ENCODE peak calls at places on chromosome 17, in eight cellular contexts. I is lower leg skin; K is astrocyte of the spinal cord; E is CD4-positive, alpha-beta T cell; L is GM10248; Z is bronchial epithelial cell; G is neural crest cell; A is breast epithelium. P is an unnamed sample.

GRCh38 chr17:78977992-78978973 is 1.4 kb downstream of the LGALS3BP start:
- DNase-seq in I (no peak), K (no peak), E (no peak), L (no peak), Z (no peak), G (no peak), A (no peak), P (no peak)

GRCh38 chr17:47179141-47179540 is 10.0 kb downstream of the CDC27 start:
- DNase-seq in I (no peak), K (no peak), E (no peak), L (no peak), Z (no peak), G (no peak), A (no peak), P (no peak)

GRCh38 chr17:38449364-38449763 is 21.1 kb downstream of the ARHGAP23 start:
- DNase-seq in I (peak), K (no peak), E (no peak), L (no peak), Z (peak), G (no peak), A (no peak), P (no peak)

GRCh38 chr17:6700948-6701307 is 12.2 kb downstream of the SLC13A5 start:
- DNase-seq in I (no peak), K (no peak), E (no peak), L (no peak), Z (no peak), G (no peak), A (no peak), P (no peak)

GRCh38 chr17:17414316-17414937 is 62.4 kb upstream of the MED9 start:
- DNase-seq in I (peak), K (peak), E (no peak), L (no peak), Z (no peak), G (no peak), A (no peak), P (no peak)

GRCh38 chr17:57612202-57613071 is 132.7 kb downstream of the CCDC182 start:
- DNase-seq in I (no peak), K (no peak), E (no peak), L (no peak), Z (no peak), G (no peak), A (peak), P (no peak)

GRCh38 chr17:32660496-32660895 is 173.7 kb downstream of the CDK5R1 start:
- DNase-seq in I (no peak), K (no peak), E (no peak), L (no peak), Z (no peak), G (no peak), A (no peak), P (no peak)

GRCh38 chr17:3558603-3559269 is 1.1 kb upstream of the TRPV3 start:
- DNase-seq in I (peak), K (peak), E (peak), L (peak), Z (peak), G (no peak), A (no peak), P (peak)

GRCh38 chr17:46782250-46782953 is 36.1 kb downstream of the WNT3 start:
- DNase-seq in I (no peak), K (peak), E (no peak), L (peak), Z (peak), G (no peak), A (no peak), P (peak)

GRCh38 chr17:77096570-77097214 is 44.1 kb upstream of the SEC14L1 start:
- DNase-seq in I (no peak), K (peak), E (no peak), L (no peak), Z (peak), G (no peak), A (no peak), P (peak)

GRCh38 chr17:29154516-29155234 is 25.5 kb downstream of the MYO18A start:
- DNase-seq in I (no peak), K (no peak), E (no peak), L (no peak), Z (no peak), G (no peak), A (peak), P (no peak)

GRCh38 chr17:68771867-68772515 is 170.8 kb upstream of the FAM20A start:
- DNase-seq in I (no peak), K (peak), E (no peak), L (peak), Z (peak), G (no peak), A (no peak), P (peak)

GRCh38 chr17:78879679-78880186 is 23.3 kb downstream of the CEP295NL start:
- DNase-seq in I (peak), K (peak), E (no peak), L (no peak), Z (no peak), G (no peak), A (peak), P (no peak)

GRCh38 chr17:7229504-7229903 is 4.8 kb downstream of the DVL2 start:
- DNase-seq in I (no peak), K (no peak), E (no peak), L (no peak), Z (no peak), G (no peak), A (no peak), P (no peak)

GRCh38 chr17:78428025-78428575 is 49.7 kb downstream of the PGS1 start:
- DNase-seq in I (no peak), K (no peak), E (no peak), L (no peak), Z (no peak), G (no peak), A (no peak), P (no peak)

GRCh38 chr17:1294157-1294717 is 14.8 kb downstream of the TRARG1 start:
- DNase-seq in I (no peak), K (no peak), E (peak), L (no peak), Z (no peak), G (no peak), A (no peak), P (no peak)

GRCh38 chr17:79048826-79049755 is 25.1 kb downstream of the C1QTNF1 start:
- DNase-seq in I (no peak), K (no peak), E (no peak), L (peak), Z (no peak), G (no peak), A (no peak), P (peak)

GRCh38 chr17:17663160-17664072 is 17.8 kb upstream of the RAI1 start:
- DNase-seq in I (no peak), K (peak), E (peak), L (peak), Z (peak), G (peak), A (no peak), P (peak)

GRCh38 chr17:40605301-40605700 is 40.0 kb upstream of the CCR7 start:
- DNase-seq in I (no peak), K (no peak), E (peak), L (no peak), Z (no peak), G (no peak), A (no peak), P (no peak)

GRCh38 chr17:20703781-20704180 is 124.3 kb downstream of the CDRT15L2 start:
- DNase-seq in I (no peak), K (no peak), E (no peak), L (no peak), Z (no peak), G (no peak), A (no peak), P (no peak)

GRCh38 chr17:34499576-34499975 is 79.8 kb upstream of the TMEM132E start:
- DNase-seq in I (no peak), K (peak), E (no peak), L (no peak), Z (peak), G (no peak), A (no peak), P (peak)

GRCh38 chr17:13332207-13332606 is 269.5 kb downstream of the HS3ST3A1 start:
- DNase-seq in I (no peak), K (no peak), E (no peak), L (no peak), Z (no peak), G (no peak), A (no peak), P (no peak)

GRCh38 chr17:76407509-76407908 is 23.1 kb downstream of the SPHK1 start:
- DNase-seq in I (no peak), K (no peak), E (no peak), L (no peak), Z (no peak), G (no peak), A (no peak), P (no peak)

GRCh38 chr17:27295945-27296344 is 2.0 kb downstream of the WSB1 start:
- DNase-seq in I (no peak), K (no peak), E (no peak), L (no peak), Z (no peak), G (no peak), A (no peak), P (no peak)

GRCh38 chr17:17109896-17110295 is 67.6 kb downstream of the MPRIP start:
- DNase-seq in I (peak), K (no peak), E (peak), L (no peak), Z (peak), G (no peak), A (no peak), P (no peak)

GRCh38 chr17:71959129-71959528 is 161.7 kb upstream of the SOX9 start:
- DNase-seq in I (no peak), K (peak), E (no peak), L (no peak), Z (peak), G (no peak), A (no peak), P (no peak)
- TF ChIP-seq CTCF in I (no peak), K (peak), E (no peak), L (no peak), Z (peak), G (peak), A (no peak), P (peak)

GRCh38 chr17:74843352-74843627 is 16.4 kb downstream of the GRIN2C start:
- DNase-seq in I (no peak), K (no peak), E (no peak), L (no peak), Z (no peak), G (no peak), A (no peak), P (no peak)
- TF ChIP-seq CTCF in I (no peak), K (no peak), E (no peak), L (no peak), Z (no peak), G (no peak), A (no peak), P (no peak)

DNA sequence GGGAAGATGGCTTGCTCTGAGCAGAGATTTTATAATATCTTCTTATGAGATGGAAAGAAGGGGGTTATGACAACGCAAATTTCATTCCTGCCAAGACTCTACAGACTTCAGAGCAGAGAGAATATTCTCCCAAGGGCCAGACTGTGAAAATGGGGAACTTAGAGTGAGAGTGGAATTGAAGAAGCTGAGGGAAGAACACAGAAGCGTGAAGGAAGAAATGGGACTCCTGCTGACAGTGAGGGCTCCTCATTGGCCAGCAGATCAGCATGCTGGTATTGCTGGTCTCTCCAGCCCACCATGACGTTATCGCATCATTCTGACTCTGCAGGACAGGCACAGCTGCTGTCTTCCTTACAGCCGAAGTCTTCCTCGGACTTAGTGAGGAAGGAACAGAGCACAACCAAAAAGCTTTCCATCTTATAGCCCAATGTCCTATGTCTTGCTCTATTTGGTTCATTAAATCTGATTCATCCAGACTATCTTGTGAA is 24.3 kb downstream of the CCL4 start:
- DNase-seq in I (no peak), K (no peak), E (no peak), L (no peak), Z (no peak), G (no peak), A (no peak), P (no peak)
- TF ChIP-seq CTCF in I (no peak), K (no peak), E (no peak), L (no peak), Z (no peak), G (no peak), A (no peak), P (no peak)

GRCh38 chr17:42537826-42538451 is 1.9 kb downstream of the NAGLU start:
- DNase-seq in I (no peak), K (no peak), E (no peak), L (no peak), Z (no peak), G (no peak), A (no peak), P (no peak)

GRCh38 chr17:42537156-42537805 is 1.2 kb downstream of the NAGLU start:
- DNase-seq in I (no peak), K (no peak), E (no peak), L (no peak), Z (no peak), G (no peak), A (no peak), P (no peak)

GRCh38 chr17:42536372-42537155 is 523 bp downstream of the NAGLU start:
- DNase-seq in I (peak), K (peak), E (peak), L (peak), Z (peak), G (peak), A (peak), P (peak)

GRCh38 chr17:42535400-42536047 is 517 bp upstream of the NAGLU start:
- DNase-seq in I (no peak), K (no peak), E (no peak), L (no peak), Z (no peak), G (no peak), A (no peak), P (no peak)

DNA sequence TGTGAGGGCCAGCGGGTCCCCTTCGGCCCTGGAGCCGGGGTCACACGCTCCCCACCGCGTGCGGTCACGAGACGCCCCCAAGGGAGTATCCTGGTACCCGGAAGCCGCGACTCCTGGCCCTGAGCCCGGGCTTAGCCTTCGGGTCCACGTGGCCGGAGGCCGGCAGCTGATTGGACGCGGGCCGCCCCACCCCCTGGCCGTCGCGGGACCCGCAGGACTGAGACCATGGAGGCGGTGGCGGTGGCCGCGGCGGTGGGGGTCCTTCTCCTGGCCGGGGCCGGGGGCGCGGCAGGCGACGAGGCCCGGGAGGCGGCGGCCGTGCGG is at the start of gene NAGLU:
- DNase-seq in I (peak), K (peak), E (peak), L (peak), Z (peak), G (peak), A (peak), P (peak)
- TF ChIP-seq CTCF in I (no peak), K (no peak), E (no peak), L (no peak), Z (no peak), G (no peak), A (no peak), P (no peak)

GRCh38 chr17:61451538-61452300 is 503 bp upstream of the TBX4 start:
- DNase-seq in I (no peak), K (no peak), E (no peak), L (no peak), Z (no peak), G (no peak), A (no peak), P (no peak)

GRCh38 chr17:61449707-61450640 is 2.2 kb upstream of the TBX4 start:
- DNase-seq in I (no peak), K (no peak), E (no peak), L (no peak), Z (no peak), G (no peak), A (no peak), P (no peak)

GRCh38 chr17:61452301-61453290 is at the start of gene TBX4:
- DNase-seq in I (no peak), K (no peak), E (no peak), L (no peak), Z (no peak), G (no peak), A (no peak), P (no peak)

GRCh38 chr17:61453563-61453962 is 1.3 kb downstream of the TBX4 start:
- DNase-seq in I (no peak), K (peak), E (no peak), L (no peak), Z (peak), G (no peak), A (no peak), P (no peak)

GRCh38 chr17:61450641-61451537 is 1.3 kb upstream of the TBX4 start:
- DNase-seq in I (no peak), K (no peak), E (no peak), L (no peak), Z (no peak), G (no peak), A (no peak), P (peak)
- TF ChIP-seq CTCF in I (no peak), K (no peak), E (no peak), L (no peak), Z (no peak), G (no peak), A (no peak), P (no peak)

DNA sequence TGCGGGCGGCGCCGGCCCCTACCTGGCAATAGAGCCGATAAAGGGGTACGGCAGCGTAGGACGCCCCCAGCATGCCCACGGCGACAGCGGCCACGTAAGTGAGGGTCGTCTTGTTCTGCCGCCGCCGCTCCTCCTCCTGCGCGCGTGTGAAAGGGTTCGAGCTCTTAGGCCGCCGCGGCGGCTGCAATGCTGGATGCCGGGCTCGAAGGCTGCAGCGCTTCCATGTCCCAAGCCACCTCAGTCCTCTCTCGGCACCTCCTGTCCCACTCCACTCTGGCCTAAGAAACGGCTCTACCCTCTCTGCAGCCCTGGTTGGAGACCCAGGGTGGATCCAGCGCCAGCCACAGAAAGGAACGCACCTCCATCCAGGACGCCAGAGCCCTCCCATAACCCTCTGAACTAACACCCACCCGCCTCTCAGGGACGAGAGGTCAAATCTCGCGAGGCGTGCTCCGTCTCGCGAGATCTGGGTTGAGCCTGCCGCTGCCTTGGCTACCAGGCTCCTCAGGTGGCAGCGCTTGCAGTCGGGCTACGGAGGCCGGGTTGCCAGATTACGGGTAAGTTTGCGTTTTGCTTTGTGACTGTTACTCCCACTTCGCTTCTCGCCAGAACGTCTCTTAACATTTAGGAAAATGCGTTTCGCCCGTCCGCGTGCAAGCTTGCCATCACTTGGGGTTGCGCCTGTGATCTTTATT is at the start of the genes COX11 and STXBP4:
- DNase-seq in I (peak), K (peak), E (peak), L (peak), Z (peak), G (peak), A (peak), P (peak)
- TF ChIP-seq CTCF in I (no peak), K (peak), E (no peak), L (peak), Z (no peak), G (peak), A (peak), P (peak)

DNA sequence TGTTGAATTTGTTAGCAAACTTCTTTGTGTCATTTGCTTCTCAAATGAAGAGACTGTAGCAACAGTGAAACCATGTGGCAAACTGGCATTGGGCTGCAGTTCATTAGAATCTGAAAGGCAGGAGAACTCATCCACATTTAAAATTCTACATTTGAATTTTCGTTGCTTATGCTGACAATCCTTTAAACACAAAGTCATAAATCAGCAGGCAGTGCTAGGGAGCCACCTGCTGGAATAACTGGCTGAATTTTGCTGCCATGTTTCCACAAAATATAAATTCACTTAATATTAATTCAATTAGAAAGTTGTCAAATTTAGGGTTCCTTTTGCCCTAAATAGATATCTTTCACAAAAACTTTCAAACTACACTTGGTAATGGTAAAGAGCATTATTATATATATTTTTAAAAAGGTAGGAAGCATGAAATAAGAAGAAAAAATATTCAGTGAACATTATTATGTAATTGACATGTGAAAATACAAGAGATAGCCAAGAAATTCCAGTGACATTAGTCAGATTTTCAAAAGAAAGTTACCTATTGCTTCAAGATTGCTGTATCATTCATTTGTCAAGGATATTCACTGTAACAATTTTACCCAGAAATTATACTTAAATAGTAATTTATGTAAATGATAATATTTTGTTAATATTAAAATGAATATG is 350.1 kb downstream of the KIF2B start:
- DNase-seq in I (no peak), K (peak), E (no peak), L (no peak), Z (peak), G (peak), A (no peak), P (no peak)
- TF ChIP-seq CTCF in I (no peak), K (peak), E (no peak), L (peak), Z (peak), G (peak), A (peak), P (no peak)

GRCh38 chr17:51230306-51230705 is 29.5 kb downstream of the MBTD1 start:
- DNase-seq in I (no peak), K (no peak), E (no peak), L (no peak), Z (no peak), G (no peak), A (no peak), P (peak)
- TF ChIP-seq CTCF in I (no peak), K (no peak), E (no peak), L (no peak), Z (no peak), G (no peak), A (no peak), P (no peak)